ENCODE peak calls at places on chromosomes 12 and 14, in nine cellular contexts. P is activated CD8-positive, alpha-beta memory T cell treated with anti-CD3 and anti-CD28 coated beads, Interleukin-2, amount 50 U/mL, for 4 hours; F is stimulated activated CD8-positive, alpha-beta memory T cell treated with anti-CD3 and anti-CD28 coated beads, Interleukin-7, amount 100 ng/mL, for 4 hours; K is HT1080; N is activated effector memory CD4-positive, alpha-beta T cell treated with anti-CD3 and anti-CD28 coated beads, Interleukin-2, amount 50 U/mL, for 16 hours; J is HAP-1; C is head of caudate nucleus; O is NCI-H460; U is H7. H is an unnamed sample.

GRCh38 chr14:85958069-85958468 is 428.1 kb downstream of the FLRT2 start:
- DNase-seq in P (no peak), F (no peak), K (no peak), N (no peak), J (no peak), C (no peak), O (no peak), U (no peak), H (no peak)

GRCh38 chr12:25241171-25242020 is 9.3 kb downstream of the KRAS start:
- DNase-seq in P (peak; percentile 21), F (no peak), K (peak; percentile 13), N (no peak), J (no peak), C (no peak), O (peak; percentile 27), U (peak; percentile 16), H (no peak)

GRCh38 chr14:85088231-85088630 is 441.7 kb upstream of the FLRT2 start:
- DNase-seq in P (no peak), F (no peak), K (no peak), N (no peak), J (no peak), C (no peak), O (peak; percentile 4), U (no peak), H (no peak)

GRCh38 chr12:68623984-68624383 is 13.3 kb downstream of the RAP1B start:
- DNase-seq in P (no peak), F (no peak), K (no peak), N (no peak), J (no peak), C (no peak), O (no peak), U (no peak), H (no peak)

GRCh38 chr12:57173089-57173488 is 25.7 kb upstream of the LRP1-AS start:
- DNase-seq in P (peak; percentile 26), F (no peak), K (no peak), N (no peak), J (peak; percentile 63), C (no peak), O (peak; percentile 8), U (peak; percentile 94), H (no peak)

GRCh38 chr12:46507766-46508165 is 135.2 kb upstream of the SLC38A2 start:
- DNase-seq in P (no peak), F (no peak), K (peak; percentile 37), N (no peak), J (no peak), C (no peak), O (no peak), U (no peak), H (no peak)

GRCh38 chr12:99600388-99600787 is 47.2 kb upstream of the GARIN6 start:
- DNase-seq in P (no peak), F (no peak), K (no peak), N (no peak), J (no peak), C (no peak), O (no peak), U (no peak), H (no peak)

GRCh38 chr12:10205251-10205807 is 7.3 kb upstream of the GABARAPL1 start:
- DNase-seq in P (no peak), F (no peak), K (peak; percentile 17), N (no peak), J (no peak), C (no peak), O (no peak), U (no peak), H (no peak)

GRCh38 chr12:47905313-47905730 is 528 bp upstream of the VDR start:
- DNase-seq in P (peak; percentile 33), F (no peak), K (no peak), N (peak; percentile 80), J (no peak), C (no peak), O (no peak), U (peak; percentile 94), H (peak; percentile 91)